ENCODE peak calls at places on chromosomes 2 and 18, in eight cellular contexts. One of them, this sample, is unnamed.

GRCh38 chr2:73239776-73240175 is 5.7 kb downstream of the CCT7 start:
- DNase-seq in esophagus squamous epithelium: no peak
- DNase-seq in neural crest cell: no peak
- DNase-seq in nephron progenitor cell: no peak
- DNase-seq in fibroblast of lung: peak
- DNase-seq in CD4-positive, alpha-beta T cell: no peak
- DNase-seq in AG09309: no peak
- DNase-seq in AG09319: no peak
- DNase-seq in this sample: no peak

GRCh38 chr2:203330434-203330833 is 2.2 kb downstream of the ABI2 start:
- DNase-seq in esophagus squamous epithelium: no peak
- DNase-seq in neural crest cell: no peak
- DNase-seq in nephron progenitor cell: no peak
- DNase-seq in fibroblast of lung: peak
- DNase-seq in CD4-positive, alpha-beta T cell: no peak
- DNase-seq in AG09309: peak
- DNase-seq in AG09319: no peak
- DNase-seq in this sample: peak

GRCh38 chr2:94923196-94923595 is 52.0 kb downstream of the TEKT4 start:
- DNase-seq in esophagus squamous epithelium: no peak
- DNase-seq in neural crest cell: no peak
- DNase-seq in nephron progenitor cell: no peak
- DNase-seq in fibroblast of lung: peak
- DNase-seq in CD4-positive, alpha-beta T cell: no peak
- DNase-seq in AG09309: peak
- DNase-seq in AG09319: no peak
- DNase-seq in this sample: peak

GRCh38 chr2:197255550-197255949 is 55.0 kb downstream of the ANKRD44 start:
- DNase-seq in esophagus squamous epithelium: peak
- DNase-seq in neural crest cell: peak
- DNase-seq in nephron progenitor cell: peak
- DNase-seq in fibroblast of lung: peak
- DNase-seq in CD4-positive, alpha-beta T cell: peak
- DNase-seq in AG09309: no peak
- DNase-seq in AG09319: no peak
- DNase-seq in this sample: no peak

GRCh38 chr2:85772841-85773491 is 19.2 kb downstream of the ATOH8 start:
- DNase-seq in esophagus squamous epithelium: no peak
- DNase-seq in neural crest cell: no peak
- DNase-seq in nephron progenitor cell: no peak
- DNase-seq in fibroblast of lung: no peak
- DNase-seq in CD4-positive, alpha-beta T cell: no peak
- DNase-seq in AG09309: no peak
- DNase-seq in AG09319: no peak
- DNase-seq in this sample: no peak

GRCh38 chr18:72086421-72086820 is 457.7 kb downstream of the CBLN2 start:
- DNase-seq in esophagus squamous epithelium: no peak
- DNase-seq in neural crest cell: no peak
- DNase-seq in nephron progenitor cell: no peak
- DNase-seq in fibroblast of lung: peak
- DNase-seq in CD4-positive, alpha-beta T cell: no peak
- DNase-seq in AG09309: no peak
- DNase-seq in AG09319: no peak
- DNase-seq in this sample: peak

GRCh38 chr2:102245266-102246151 is 58.7 kb downstream of the IL1RL2 start:
- DNase-seq in esophagus squamous epithelium: no peak
- DNase-seq in neural crest cell: no peak
- DNase-seq in nephron progenitor cell: no peak
- DNase-seq in fibroblast of lung: no peak
- DNase-seq in CD4-positive, alpha-beta T cell: no peak
- DNase-seq in AG09309: no peak
- DNase-seq in AG09319: peak
- DNase-seq in this sample: no peak

GRCh38 chr18:9817286-9817685 is 68.5 kb upstream of the TXNDC2 start:
- DNase-seq in esophagus squamous epithelium: no peak
- DNase-seq in neural crest cell: no peak
- DNase-seq in nephron progenitor cell: no peak
- DNase-seq in fibroblast of lung: no peak
- DNase-seq in CD4-positive, alpha-beta T cell: no peak
- DNase-seq in AG09309: no peak
- DNase-seq in AG09319: no peak
- DNase-seq in this sample: no peak

GRCh38 chr2:187434342-187434785 is 13.7 kb downstream of the CALCRL start:
- DNase-seq in esophagus squamous epithelium: no peak
- DNase-seq in neural crest cell: no peak
- DNase-seq in nephron progenitor cell: no peak
- DNase-seq in fibroblast of lung: peak
- DNase-seq in CD4-positive, alpha-beta T cell: no peak
- DNase-seq in AG09309: no peak
- DNase-seq in AG09319: peak
- DNase-seq in this sample: no peak

GRCh38 chr2:174158003-174158402 is 90.3 kb downstream of the OLA1 start:
- DNase-seq in esophagus squamous epithelium: no peak
- DNase-seq in neural crest cell: peak
- DNase-seq in nephron progenitor cell: peak
- DNase-seq in fibroblast of lung: no peak
- DNase-seq in CD4-positive, alpha-beta T cell: no peak
- DNase-seq in AG09309: no peak
- DNase-seq in AG09319: no peak
- DNase-seq in this sample: peak

DNA sequence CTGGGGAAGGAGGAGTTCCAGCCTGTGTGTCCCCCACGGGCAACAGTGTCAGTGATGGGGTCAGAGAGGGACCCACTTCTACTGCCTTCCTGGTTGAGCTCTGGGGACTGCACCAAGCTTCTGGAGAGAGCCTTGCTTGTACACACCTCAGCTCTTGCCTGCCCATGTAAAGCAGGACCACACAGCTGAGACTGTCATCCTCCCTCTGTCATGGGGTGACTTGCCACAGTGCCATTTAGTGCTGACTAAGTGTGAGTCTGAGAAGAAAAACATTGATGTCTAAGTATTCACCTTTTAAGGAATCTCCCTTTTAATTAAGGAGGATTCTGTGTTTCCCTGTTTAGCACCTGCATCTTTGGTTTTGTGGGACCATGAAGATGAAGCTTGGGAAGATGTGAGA is 159.1 kb downstream of the FHOD3 start:
- DNase-seq in esophagus squamous epithelium: no peak
- DNase-seq in neural crest cell: no peak
- DNase-seq in nephron progenitor cell: no peak
- DNase-seq in fibroblast of lung: no peak
- DNase-seq in CD4-positive, alpha-beta T cell: no peak
- DNase-seq in AG09309: no peak
- DNase-seq in AG09319: no peak
- DNase-seq in this sample: no peak
- TF ChIP-seq CTCF in esophagus squamous epithelium: no peak
- TF ChIP-seq CTCF in neural crest cell: no peak
- TF ChIP-seq CTCF in nephron progenitor cell: no peak
- TF ChIP-seq CTCF in fibroblast of lung: no peak
- TF ChIP-seq CTCF in CD4-positive, alpha-beta T cell: no peak
- TF ChIP-seq CTCF in AG09309: no peak
- TF ChIP-seq CTCF in AG09319: no peak
- TF ChIP-seq CTCF in this sample: no peak

DNA sequence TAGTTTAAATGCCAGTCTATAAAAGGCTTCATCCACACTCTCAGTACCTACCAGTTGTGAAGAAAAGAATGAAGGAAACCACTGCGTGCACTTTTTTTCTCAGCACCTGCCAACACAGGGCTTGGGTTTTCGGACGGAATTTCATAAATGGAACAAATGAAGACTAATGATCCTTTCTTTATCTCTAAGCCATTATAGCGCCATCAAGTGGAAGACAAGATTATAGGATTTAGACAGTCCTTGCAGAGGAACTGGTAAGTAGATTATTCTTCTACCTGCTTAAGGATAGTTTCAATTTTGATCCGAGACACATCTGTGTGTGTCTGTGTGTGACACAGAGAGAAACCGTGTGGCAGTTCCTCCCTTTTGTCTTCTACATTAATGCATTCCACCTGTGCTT is 245.6 kb downstream of the NRXN1 start:
- DNase-seq in esophagus squamous epithelium: no peak
- DNase-seq in neural crest cell: no peak
- DNase-seq in nephron progenitor cell: no peak
- DNase-seq in fibroblast of lung: no peak
- DNase-seq in CD4-positive, alpha-beta T cell: no peak
- DNase-seq in AG09309: no peak
- DNase-seq in AG09319: no peak
- DNase-seq in this sample: no peak
- TF ChIP-seq CTCF in esophagus squamous epithelium: no peak
- TF ChIP-seq CTCF in neural crest cell: peak
- TF ChIP-seq CTCF in nephron progenitor cell: no peak
- TF ChIP-seq CTCF in fibroblast of lung: no peak
- TF ChIP-seq CTCF in CD4-positive, alpha-beta T cell: no peak
- TF ChIP-seq CTCF in AG09309: no peak
- TF ChIP-seq CTCF in AG09319: no peak
- TF ChIP-seq CTCF in this sample: no peak

DNA sequence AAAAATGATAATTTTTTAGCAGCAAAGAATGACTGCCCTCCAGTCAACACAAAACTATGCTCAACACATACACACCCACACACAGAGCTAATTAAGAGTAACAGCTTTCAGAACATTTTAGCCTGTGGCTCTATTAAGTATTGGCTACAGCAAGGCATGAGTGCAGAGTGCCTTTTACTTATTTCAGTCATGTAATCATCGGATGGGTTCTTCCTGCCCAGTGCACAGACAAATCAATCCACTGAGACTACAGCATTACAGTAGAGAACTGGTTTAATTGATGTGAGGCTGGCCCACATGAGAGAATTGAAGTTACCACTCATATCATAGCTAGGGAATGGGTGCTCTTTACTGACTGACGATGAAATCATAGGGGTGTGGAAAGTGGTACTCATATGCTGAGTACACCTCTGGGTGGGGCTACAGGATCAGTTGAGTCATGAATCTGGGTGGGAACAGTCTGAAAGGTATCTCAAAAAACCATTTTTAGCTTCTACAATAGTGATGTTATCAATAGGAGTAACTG is 241.0 kb downstream of the FSIP2 start:
- DNase-seq in esophagus squamous epithelium: no peak
- DNase-seq in neural crest cell: no peak
- DNase-seq in nephron progenitor cell: no peak
- DNase-seq in fibroblast of lung: peak
- DNase-seq in CD4-positive, alpha-beta T cell: no peak
- DNase-seq in AG09309: no peak
- DNase-seq in AG09319: no peak
- DNase-seq in this sample: peak
- TF ChIP-seq CTCF in esophagus squamous epithelium: no peak
- TF ChIP-seq CTCF in neural crest cell: peak
- TF ChIP-seq CTCF in nephron progenitor cell: no peak
- TF ChIP-seq CTCF in fibroblast of lung: no peak
- TF ChIP-seq CTCF in CD4-positive, alpha-beta T cell: no peak
- TF ChIP-seq CTCF in AG09309: no peak
- TF ChIP-seq CTCF in AG09319: no peak
- TF ChIP-seq CTCF in this sample: no peak

DNA sequence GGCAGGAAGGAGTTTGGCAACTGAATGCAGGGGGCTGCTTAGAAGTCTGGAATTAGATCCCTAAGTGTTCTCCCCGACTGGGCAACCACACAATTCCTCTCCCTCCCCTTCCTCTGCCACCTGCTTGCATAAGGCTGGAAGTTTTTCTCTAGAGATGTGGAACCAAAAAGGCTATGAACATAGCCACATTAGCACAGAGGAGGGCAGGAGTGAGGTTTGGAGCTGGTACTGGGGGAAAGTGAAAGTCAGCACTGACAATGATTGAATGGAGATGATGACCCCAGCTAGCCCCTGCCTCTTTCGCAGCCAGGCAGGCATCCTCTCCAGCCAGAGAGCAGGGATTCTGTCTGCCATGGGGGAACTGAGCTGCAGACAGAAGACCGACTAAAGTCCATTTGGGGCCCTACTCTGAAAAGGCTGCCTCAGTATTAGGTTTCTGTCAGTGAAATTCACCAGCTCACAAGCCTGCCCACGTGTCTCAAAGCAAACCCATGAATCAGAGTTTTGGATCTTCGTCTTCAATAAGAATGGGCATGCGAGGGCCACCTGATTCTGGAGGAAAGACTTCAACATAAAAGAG is 87.9 kb upstream of the ITGA6 start:
- DNase-seq in esophagus squamous epithelium: no peak
- DNase-seq in neural crest cell: no peak
- DNase-seq in nephron progenitor cell: peak
- DNase-seq in fibroblast of lung: peak
- DNase-seq in CD4-positive, alpha-beta T cell: no peak
- DNase-seq in AG09309: no peak
- DNase-seq in AG09319: no peak
- DNase-seq in this sample: no peak
- TF ChIP-seq CTCF in esophagus squamous epithelium: no peak
- TF ChIP-seq CTCF in neural crest cell: no peak
- TF ChIP-seq CTCF in nephron progenitor cell: no peak
- TF ChIP-seq CTCF in fibroblast of lung: no peak
- TF ChIP-seq CTCF in CD4-positive, alpha-beta T cell: no peak
- TF ChIP-seq CTCF in AG09309: no peak
- TF ChIP-seq CTCF in AG09319: no peak
- TF ChIP-seq CTCF in this sample: no peak

GRCh38 chr18:47166235-47166634 is 9.9 kb downstream of the IER3IP1 start:
- DNase-seq in esophagus squamous epithelium: no peak
- DNase-seq in neural crest cell: no peak
- DNase-seq in nephron progenitor cell: peak
- DNase-seq in fibroblast of lung: no peak
- DNase-seq in CD4-positive, alpha-beta T cell: no peak
- DNase-seq in AG09309: no peak
- DNase-seq in AG09319: no peak
- DNase-seq in this sample: no peak
- TF ChIP-seq CTCF in esophagus squamous epithelium: no peak
- TF ChIP-seq CTCF in neural crest cell: no peak
- TF ChIP-seq CTCF in nephron progenitor cell: no peak
- TF ChIP-seq CTCF in fibroblast of lung: no peak
- TF ChIP-seq CTCF in CD4-positive, alpha-beta T cell: no peak
- TF ChIP-seq CTCF in AG09309: no peak
- TF ChIP-seq CTCF in AG09319: no peak
- TF ChIP-seq CTCF in this sample: no peak

DNA sequence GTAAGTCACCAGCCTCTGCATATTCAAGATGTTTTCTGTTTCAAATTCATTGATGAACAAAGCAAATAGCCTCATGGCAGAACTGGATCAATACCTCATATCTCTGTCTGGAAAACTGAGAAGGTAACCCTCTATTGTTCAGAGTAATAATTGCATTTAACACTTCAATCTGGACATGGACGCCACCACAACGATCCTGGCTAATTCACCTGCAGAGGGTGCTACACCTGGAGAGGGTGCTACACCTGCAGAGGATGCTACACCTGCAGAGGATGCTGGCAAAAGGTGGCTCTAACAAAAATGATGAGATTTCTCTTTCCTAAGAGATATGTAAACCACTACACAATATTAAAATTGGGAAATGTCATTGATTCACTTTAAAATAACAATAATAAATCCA is 183.1 kb upstream of the HNRNPA3 start:
- DNase-seq in esophagus squamous epithelium: no peak
- DNase-seq in neural crest cell: no peak
- DNase-seq in nephron progenitor cell: no peak
- DNase-seq in fibroblast of lung: no peak
- DNase-seq in CD4-positive, alpha-beta T cell: no peak
- DNase-seq in AG09309: no peak
- DNase-seq in AG09319: no peak
- DNase-seq in this sample: peak
- TF ChIP-seq CTCF in esophagus squamous epithelium: no peak
- TF ChIP-seq CTCF in neural crest cell: no peak
- TF ChIP-seq CTCF in nephron progenitor cell: no peak
- TF ChIP-seq CTCF in fibroblast of lung: no peak
- TF ChIP-seq CTCF in CD4-positive, alpha-beta T cell: no peak
- TF ChIP-seq CTCF in AG09309: no peak
- TF ChIP-seq CTCF in AG09319: no peak
- TF ChIP-seq CTCF in this sample: no peak